ENCODE peak calls at places on chromosomes 13 and 19, in ten cellular contexts. One of them, this sample, is unnamed.

GRCh38 chr19:7522923-7523667 is 671 bp downstream of the MCOLN1 start:
- DNase-seq in GM12864: no peak
- DNase-seq in small intestine: no peak
- DNase-seq in GM12892: no peak
- DNase-seq in omental fat pad: no peak
- DNase-seq in T-cell: no peak
- DNase-seq in HEK293T: no peak
- DNase-seq in RCC 7860: no peak
- DNase-seq in ovary: peak
- DNase-seq in mucosa of descending colon: no peak
- DNase-seq in this sample: peak

GRCh38 chr13:31276386-31276785 is 76.6 kb downstream of the B3GLCT start:
- DNase-seq in RCC 7860: no peak
- DNase-seq in GM12892: no peak
- DNase-seq in small intestine: no peak
- DNase-seq in HEK293T: no peak
- DNase-seq in omental fat pad: no peak
- DNase-seq in T-cell: no peak
- DNase-seq in mucosa of descending colon: no peak
- DNase-seq in ovary: no peak
- DNase-seq in GM12864: no peak
- DNase-seq in this sample: no peak

GRCh38 chr19:6876790-6877189 is 10.6 kb upstream of the ADGRE1 start:
- DNase-seq in GM12864: no peak
- DNase-seq in HEK293T: no peak
- DNase-seq in mucosa of descending colon: no peak
- DNase-seq in omental fat pad: no peak
- DNase-seq in GM12892: no peak
- DNase-seq in T-cell: no peak
- DNase-seq in small intestine: no peak
- DNase-seq in ovary: no peak
- DNase-seq in RCC 7860: no peak
- DNase-seq in this sample: no peak

GRCh38 chr13:37075164-37075563 is 15.7 kb upstream of the SUPT20H start:
- DNase-seq in RCC 7860: no peak
- DNase-seq in HEK293T: no peak
- DNase-seq in ovary: no peak
- DNase-seq in GM12892: no peak
- DNase-seq in small intestine: no peak
- DNase-seq in GM12864: no peak
- DNase-seq in mucosa of descending colon: no peak
- DNase-seq in omental fat pad: no peak
- DNase-seq in T-cell: no peak
- DNase-seq in this sample: no peak

GRCh38 chr19:34480971-34481821 is at the start of gene WTIP:
- DNase-seq in GM12892: no peak
- DNase-seq in ovary: peak
- DNase-seq in HEK293T: peak
- DNase-seq in omental fat pad: no peak
- DNase-seq in mucosa of descending colon: no peak
- DNase-seq in T-cell: no peak
- DNase-seq in small intestine: no peak
- DNase-seq in RCC 7860: no peak
- DNase-seq in GM12864: no peak
- DNase-seq in this sample: peak

GRCh38 chr13:41791056-41791455 is 169.9 kb downstream of the VWA8 start:
- DNase-seq in small intestine: no peak
- DNase-seq in GM12892: no peak
- DNase-seq in T-cell: no peak
- DNase-seq in omental fat pad: no peak
- DNase-seq in RCC 7860: no peak
- DNase-seq in ovary: no peak
- DNase-seq in mucosa of descending colon: no peak
- DNase-seq in GM12864: no peak
- DNase-seq in HEK293T: no peak
- DNase-seq in this sample: no peak

GRCh38 chr19:6476155-6476895 is 5.3 kb downstream of the DENND1C start:
- DNase-seq in mucosa of descending colon: peak
- DNase-seq in omental fat pad: no peak
- DNase-seq in GM12864: no peak
- DNase-seq in GM12892: no peak
- DNase-seq in HEK293T: peak
- DNase-seq in ovary: peak
- DNase-seq in small intestine: peak
- DNase-seq in RCC 7860: no peak
- DNase-seq in T-cell: peak
- DNase-seq in this sample: peak

GRCh38 chr13:74250738-74251190 is 116.6 kb upstream of the KLF12 start:
- DNase-seq in ovary: no peak
- DNase-seq in small intestine: no peak
- DNase-seq in GM12864: no peak
- DNase-seq in GM12892: no peak
- DNase-seq in HEK293T: no peak
- DNase-seq in T-cell: no peak
- DNase-seq in omental fat pad: no peak
- DNase-seq in mucosa of descending colon: no peak
- DNase-seq in RCC 7860: no peak
- DNase-seq in this sample: peak

GRCh38 chr19:13044160-13044853 is 49.0 kb downstream of the NFIX start:
- DNase-seq in T-cell: peak
- DNase-seq in RCC 7860: no peak
- DNase-seq in mucosa of descending colon: no peak
- DNase-seq in GM12864: no peak
- DNase-seq in HEK293T: no peak
- DNase-seq in omental fat pad: no peak
- DNase-seq in GM12892: no peak
- DNase-seq in ovary: no peak
- DNase-seq in small intestine: no peak
- DNase-seq in this sample: peak

GRCh38 chr19:35797663-35798062 is 15.0 kb downstream of the PRODH2 start:
- DNase-seq in T-cell: no peak
- DNase-seq in omental fat pad: no peak
- DNase-seq in GM12864: no peak
- DNase-seq in RCC 7860: no peak
- DNase-seq in HEK293T: no peak
- DNase-seq in small intestine: no peak
- DNase-seq in GM12892: peak
- DNase-seq in mucosa of descending colon: peak
- DNase-seq in ovary: no peak
- DNase-seq in this sample: no peak

GRCh38 chr19:35045667-35046300 is 4.3 kb downstream of the HPN start:
- DNase-seq in HEK293T: peak
- DNase-seq in small intestine: no peak
- DNase-seq in T-cell: peak
- DNase-seq in GM12892: peak
- DNase-seq in RCC 7860: no peak
- DNase-seq in ovary: no peak
- DNase-seq in GM12864: no peak
- DNase-seq in mucosa of descending colon: peak
- DNase-seq in omental fat pad: no peak
- DNase-seq in this sample: no peak

This sample was measured in kidney tubule cell.